ENCODE peak calls at places on chromosomes 4 and X, in eight cellular contexts. L is tibial artery, N is OCI-LY7, T is dorsolateral prefrontal cortex, C is HL-60, U is A673, B is fibroblast of the aortic adventitia, A is NB4. V is an unnamed sample.

GRCh38 chr4:117375101-117375500 is 289.7 kb upstream of the TRAM1L1 start:
- DNase-seq in T (no peak), A (no peak), N (no peak), L (no peak), C (no peak), B (no peak), U (no peak), V (no peak)

GRCh38 chrX:64204701-64205440 is 637 bp downstream of the AMER1 start:
- DNase-seq in B (peak), U (peak), A (peak), T (no peak), L (peak), N (peak), C (peak), V (peak)

GRCh38 chr4:154727540-154727939 is 16.3 kb upstream of the LRAT start:
- DNase-seq in N (no peak), L (no peak), T (no peak), B (no peak), U (no peak), A (no peak), C (no peak), V (no peak)

GRCh38 chr4:151091047-151091446 is 8.4 kb upstream of the RPS3A start:
- DNase-seq in N (no peak), A (no peak), U (no peak), L (no peak), T (no peak), B (no peak), C (no peak), V (no peak)

GRCh38 chr4:81358173-81358572 is 113.5 kb downstream of the RASGEF1B start:
- DNase-seq in N (no peak), A (no peak), B (no peak), T (no peak), C (no peak), U (no peak), L (no peak), V (no peak)

GRCh38 chr4:110003401-110004187 is 90.9 kb downstream of the EGF start:
- DNase-seq in C (no peak), T (no peak), L (no peak), U (no peak), B (no peak), N (no peak), A (no peak), V (no peak)

GRCh38 chr4:90883519-90883918 is 756.3 kb downstream of the CCSER1 start:
- DNase-seq in A (no peak), N (no peak), T (no peak), U (no peak), B (no peak), C (no peak), L (no peak), V (no peak)

GRCh38 chr4:153755186-153755585 is 4.6 kb downstream of the RNF175 start:
- DNase-seq in T (no peak), N (no peak), U (no peak), L (no peak), A (no peak), B (no peak), C (no peak), V (no peak)

GRCh38 chrX:80578518-80579105 is 158.4 kb downstream of the TENT5D start:
- DNase-seq in B (peak), N (peak), U (peak), T (no peak), L (no peak), A (peak), C (no peak), V (no peak)

GRCh38 chrX:129931411-129932136 is 25.6 kb downstream of the UTP14A start:
- DNase-seq in T (peak), B (peak), L (peak), A (peak), U (peak), N (peak), C (no peak), V (peak)

GRCh38 chr4:7693711-7694110 is 245.9 kb downstream of the AFAP1 start:
- DNase-seq in T (no peak), B (no peak), A (no peak), U (no peak), C (no peak), N (no peak), L (no peak), V (no peak)

GRCh38 chr4:37389967-37390580 is 145.5 kb downstream of the NWD2 start:
- DNase-seq in N (peak), L (no peak), T (no peak), U (peak), A (peak), B (peak), C (no peak), V (peak)

GRCh38 chr4:161496-162284 is 37.4 kb downstream of the ZNF718 start:
- DNase-seq in B (no peak), A (peak), C (no peak), L (no peak), U (no peak), N (no peak), T (no peak), V (no peak)

GRCh38 chr4:123127218-123127617 is 204.8 kb upstream of the NUDT6 start:
- DNase-seq in L (no peak), U (peak), N (peak), C (no peak), A (peak), T (no peak), B (peak), V (no peak)

GRCh38 chrX:45208121-45208856 is 7.6 kb upstream of the DIPK2B start:
- DNase-seq in U (no peak), L (no peak), C (no peak), A (no peak), N (no peak), T (no peak), B (no peak), V (no peak)
- TF ChIP-seq CTCF in U (no peak), L (no peak), C (no peak), A (no peak), N (peak), T (no peak), B (no peak), V (no peak)

GRCh38 chr4:4762300-4762699 is 97.2 kb upstream of the MSX1 start:
- DNase-seq in T (no peak), C (no peak), A (no peak), L (no peak), B (no peak), N (no peak), U (no peak), V (no peak)

GRCh38 chr4:4762909-4763814 is 96.3 kb upstream of the MSX1 start:
- DNase-seq in U (peak), B (peak), L (no peak), N (no peak), C (no peak), A (peak), T (no peak), V (peak)

GRCh38 chr4:4759233-4759632 is 100.2 kb upstream of the MSX1 start:
- DNase-seq in U (no peak), T (no peak), B (no peak), L (no peak), A (no peak), C (no peak), N (no peak), V (no peak)

GRCh38 chr4:4759883-4760282 is 99.6 kb upstream of the MSX1 start:
- DNase-seq in A (no peak), B (no peak), U (no peak), T (no peak), N (no peak), C (no peak), L (no peak), V (no peak)

GRCh38 chr4:4761128-4761991 is 98.1 kb upstream of the MSX1 start:
- DNase-seq in B (no peak), T (no peak), N (peak), C (no peak), L (no peak), A (peak), U (peak), V (no peak)
- TF ChIP-seq CTCF in B (peak), T (peak), N (peak), C (no peak), L (no peak), A (peak), U (peak), V (no peak)

GRCh38 chrX:146477341-146477740 is 332.2 kb upstream of the CXorf51B start:
- DNase-seq in B (no peak), T (no peak), C (no peak), U (no peak), N (no peak), L (no peak), A (no peak), V (no peak)

GRCh38 chrX:146481735-146482134 is 327.8 kb upstream of the CXorf51B start:
- DNase-seq in L (no peak), U (no peak), T (no peak), A (no peak), N (no peak), C (no peak), B (no peak), V (no peak)
- TF ChIP-seq CTCF in L (no peak), U (no peak), T (no peak), A (no peak), N (no peak), C (no peak), B (no peak), V (no peak)

GRCh38 chr4:1856071-1856919 is at the start of gene LETM1:
- DNase-seq in T (peak), N (peak), C (peak), A (peak), L (peak), B (peak), U (peak), V (peak)
- TF ChIP-seq CTCF in T (peak), N (peak), C (no peak), A (peak), L (no peak), B (no peak), U (no peak), V (no peak)

DNA sequence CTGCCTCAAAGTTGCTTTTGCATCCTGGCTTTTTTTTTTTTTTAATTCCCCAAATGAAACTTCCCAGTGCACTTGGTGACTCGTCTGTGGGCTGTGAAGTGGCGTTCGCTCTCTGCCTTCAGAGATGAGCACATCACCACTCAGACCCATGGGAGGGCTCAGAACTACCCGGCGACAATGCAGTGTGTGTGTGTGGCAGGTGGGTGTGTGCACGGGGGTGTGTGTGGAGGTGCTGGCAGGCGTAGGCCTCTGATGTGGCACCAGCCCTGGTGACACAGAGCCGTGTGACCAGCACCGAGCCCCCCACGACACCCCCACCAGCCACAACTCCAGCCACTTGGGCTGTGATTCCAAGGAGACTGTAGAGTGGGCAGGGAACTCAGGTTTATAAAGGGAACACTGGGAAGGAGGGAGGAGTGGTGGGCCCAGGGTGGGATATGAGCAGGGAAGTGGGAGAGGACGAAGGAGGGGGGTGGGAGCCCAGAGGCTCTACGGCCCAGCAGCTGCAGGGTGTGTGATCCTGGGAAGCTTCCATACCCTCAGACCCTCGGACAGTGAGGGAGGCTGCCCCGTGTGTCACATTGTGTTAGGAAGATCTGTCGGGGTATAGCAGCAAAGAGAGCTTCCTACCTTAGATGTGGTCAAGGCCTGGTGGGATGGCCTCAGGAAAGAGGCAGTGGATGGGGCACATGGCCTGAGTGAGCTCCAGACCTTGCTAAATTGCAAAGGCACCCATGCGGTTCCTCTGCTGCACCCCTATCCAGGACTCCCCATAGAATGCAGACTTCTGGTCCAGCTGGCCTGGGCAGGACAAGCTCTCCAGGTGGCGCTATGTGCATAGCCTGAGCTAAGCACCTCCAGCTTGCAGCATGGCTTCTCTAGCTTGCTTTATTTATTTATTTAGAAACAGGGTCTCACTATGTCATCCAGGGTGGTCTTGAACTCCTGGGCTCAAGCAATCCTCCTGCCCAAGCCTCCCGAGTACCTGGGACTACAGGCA is 5.8 kb upstream of the WFS1 start:
- DNase-seq in A (peak), B (peak), N (peak), C (no peak), U (no peak), T (no peak), L (no peak), V (peak)
- TF ChIP-seq CTCF in A (peak), B (peak), N (peak), C (peak), U (peak), T (no peak), L (peak), V (no peak)

DNA sequence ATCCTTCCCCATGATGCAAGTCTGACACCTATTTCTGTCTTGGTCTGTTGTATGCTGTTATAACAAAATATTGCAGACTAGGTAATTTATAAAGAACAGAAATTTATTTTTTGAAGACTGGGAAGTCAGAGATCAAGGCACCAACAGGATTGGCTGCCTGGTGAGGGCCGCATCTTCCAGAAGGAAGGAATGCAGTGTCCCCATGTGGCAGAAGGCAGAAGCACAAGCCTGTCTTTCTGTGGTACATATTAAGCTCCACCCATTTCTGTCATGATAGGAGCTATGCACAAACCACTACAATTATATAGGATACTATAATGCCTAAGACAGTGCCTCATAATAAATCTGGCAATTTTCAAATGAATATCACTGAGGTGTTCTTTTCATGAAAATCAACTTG is 502.3 kb upstream of the DIAPH2 start:
- DNase-seq in U (peak), B (peak), C (no peak), T (no peak), N (no peak), L (no peak), A (peak), V (peak)
- TF ChIP-seq CTCF in U (peak), B (peak), C (peak), T (no peak), N (peak), L (no peak), A (peak), V (no peak)

GRCh38 chr4:181952478-181952877 is 290.7 kb upstream of the TENM3 start:
- DNase-seq in A (no peak), B (peak), C (no peak), N (no peak), U (peak), T (no peak), L (no peak), V (peak)

GRCh38 chr4:181946902-181947301 is 296.3 kb upstream of the TENM3 start:
- DNase-seq in N (no peak), T (no peak), U (no peak), L (no peak), C (no peak), A (no peak), B (no peak), V (no peak)

GRCh38 chr4:181951265-181951664 is 291.9 kb upstream of the TENM3 start:
- DNase-seq in C (no peak), L (no peak), A (no peak), B (no peak), U (no peak), N (no peak), T (no peak), V (no peak)

GRCh38 chr4:181949704-181950312 is 293.4 kb upstream of the TENM3 start:
- DNase-seq in U (no peak), L (no peak), N (no peak), A (no peak), C (no peak), T (no peak), B (no peak), V (no peak)

GRCh38 chr4:181950372-181951127 is 292.7 kb upstream of the TENM3 start:
- DNase-seq in U (no peak), C (no peak), B (no peak), A (no peak), N (no peak), L (no peak), T (no peak), V (no peak)
- TF ChIP-seq CTCF in U (no peak), C (no peak), B (no peak), A (no peak), N (no peak), L (no peak), T (no peak), V (no peak)

V was measured in Calu3.